ENCODE peak calls at places on chromosome 7, in ten cellular contexts. U is upper lobe of right lung, T is A549, Q is cardiac muscle cell, X is transverse colon, R is mesenchymal stem cell, F is neuronal stem cell, V is tibial artery, D is LNCaP clone FGC, I is AG04450. M is an unnamed sample.

GRCh38 chr7:92631067-92631829 is 41.1 kb upstream of the FAM133B start:
- DNase-seq in T (no peak), X (no peak), U (no peak), I (no peak), V (no peak), Q (no peak), F (no peak), D (no peak), R (no peak), M (no peak)

GRCh38 chr7:121301441-121302213 is 27.2 kb upstream of the WNT16 start:
- DNase-seq in D (no peak), V (no peak), Q (no peak), R (no peak), T (no peak), F (no peak), U (no peak), X (no peak), I (no peak), M (no peak)

GRCh38 chr7:21618706-21619105 is 75.9 kb downstream of the DNAH11 start:
- DNase-seq in Q (no peak), X (no peak), U (no peak), F (no peak), V (no peak), D (no peak), T (no peak), I (no peak), R (no peak), M (no peak)

GRCh38 chr7:135188298-135188984 is 17.9 kb upstream of the CYREN start:
- DNase-seq in X (no peak), Q (no peak), I (no peak), V (no peak), T (no peak), U (no peak), R (no peak), F (no peak), D (no peak), M (no peak)

GRCh38 chr7:149471289-149471953 is 10.6 kb upstream of the ZNF777 start:
- DNase-seq in X (no peak), Q (no peak), I (no peak), F (no peak), R (no peak), V (no peak), T (no peak), U (no peak), D (no peak), M (no peak)

GRCh38 chr7:137151056-137151731 is 192.3 kb downstream of the PTN start:
- DNase-seq in R (peak), U (no peak), D (peak), F (no peak), V (no peak), X (no peak), T (no peak), Q (peak), I (no peak), M (peak)

GRCh38 chr7:40097728-40098127 is 36.7 kb downstream of the MPLKIP start:
- DNase-seq in D (no peak), I (no peak), X (no peak), T (no peak), R (no peak), F (no peak), V (no peak), Q (no peak), U (no peak), M (no peak)

GRCh38 chr7:149686001-149686400 is 87.4 kb downstream of the ZNF467 start:
- DNase-seq in D (no peak), F (no peak), R (no peak), T (no peak), Q (peak), U (no peak), V (no peak), X (no peak), I (no peak), M (no peak)

GRCh38 chr7:27124096-27124978 is 6.2 kb downstream of the HOXA4 start:
- DNase-seq in F (no peak), D (no peak), X (peak), V (no peak), I (peak), T (no peak), R (peak), U (no peak), Q (no peak), M (no peak)

DNA sequence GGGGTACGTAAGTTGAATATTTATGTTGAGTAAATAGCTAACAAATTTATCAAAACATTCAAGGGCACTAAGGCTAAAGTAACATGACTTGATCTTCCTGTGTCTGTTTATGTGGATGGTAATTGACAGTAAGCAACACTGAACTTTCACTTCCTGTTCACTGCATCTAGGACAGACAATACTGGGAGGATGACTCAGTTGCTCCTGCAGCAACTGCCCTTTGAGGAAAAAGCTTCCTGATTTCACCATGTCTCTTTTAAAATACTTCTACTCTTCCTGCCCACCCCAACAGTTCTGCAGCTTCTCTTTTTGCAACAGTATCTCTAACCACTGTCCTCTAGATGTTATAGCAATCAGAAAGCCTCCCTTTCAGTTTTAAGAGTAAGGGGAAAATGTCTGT is 76.6 kb upstream of the HGF start:
- DNase-seq in Q (peak), D (no peak), U (no peak), I (peak), X (no peak), T (no peak), V (peak), F (no peak), R (peak), M (peak)
- H3K4me3 ChIP-seq in Q (no peak), D (no peak), U (peak), I (no peak), X (no peak), T (no peak), V (no peak), F (no peak), R (peak), M (no peak)

DNA sequence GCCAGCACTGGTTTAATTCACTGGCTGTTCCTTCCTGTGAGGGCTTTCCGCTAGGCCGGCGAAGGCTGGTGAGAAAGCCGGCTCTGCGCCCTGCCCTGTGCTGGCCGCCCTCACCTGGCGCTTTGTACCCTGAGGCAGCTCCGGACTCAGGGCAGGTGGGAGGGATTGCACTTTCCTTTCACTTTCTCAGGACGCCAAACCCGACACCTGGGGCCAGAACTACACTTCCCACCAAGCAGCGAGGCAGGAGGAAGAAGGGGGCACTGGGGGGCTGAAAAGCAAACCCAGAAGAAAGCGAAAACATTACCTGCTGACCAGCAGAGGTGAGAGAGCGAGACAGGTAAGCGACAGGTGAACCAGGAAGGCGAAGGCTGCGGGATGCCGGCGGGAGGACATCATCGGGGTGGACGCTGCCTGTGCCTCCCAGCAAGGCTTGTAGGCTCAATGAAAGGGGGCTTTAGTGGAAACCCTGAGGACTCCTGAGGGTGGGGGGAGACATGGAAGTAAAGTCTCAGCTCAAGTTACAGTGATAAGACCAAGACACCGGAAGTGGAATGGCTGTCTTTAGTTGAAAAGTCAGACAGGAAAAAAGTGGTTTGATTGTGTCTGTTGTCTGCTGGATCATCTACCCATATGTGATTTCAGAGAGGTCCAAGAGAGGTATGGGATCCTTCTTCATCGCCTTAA is at the start of gene RAB19:
- DNase-seq in V (no peak), Q (no peak), R (no peak), F (no peak), U (peak), T (no peak), D (peak), X (peak), I (no peak), M (no peak)
- H3K4me3 ChIP-seq in V (peak), Q (peak), R (peak), F (peak), U (peak), T (no peak), D (peak), X (no peak), I (peak), M (peak)

GRCh38 chr7:70694357-70694908 is 437.5 kb upstream of the GALNT17 start:
- DNase-seq in U (peak), X (peak), I (no peak), T (no peak), V (no peak), F (peak), D (no peak), R (peak), Q (peak), M (no peak)

GRCh38 chr7:70694909-70695803 is 436.8 kb upstream of the GALNT17 start:
- DNase-seq in R (peak), U (peak), T (no peak), V (peak), I (no peak), X (peak), D (no peak), F (peak), Q (peak), M (no peak)

GRCh38 chr7:70695804-70696104 is 436.2 kb upstream of the GALNT17 start:
- DNase-seq in X (no peak), F (no peak), T (no peak), D (no peak), Q (no peak), V (no peak), R (no peak), I (no peak), U (no peak), M (no peak)

GRCh38 chr7:70698219-70698832 is 433.6 kb upstream of the GALNT17 start:
- DNase-seq in X (no peak), U (no peak), D (peak), F (peak), R (peak), Q (peak), I (no peak), T (peak), V (no peak), M (no peak)

GRCh38 chr7:70696139-70696782 is 435.7 kb upstream of the GALNT17 start:
- DNase-seq in Q (no peak), D (no peak), I (no peak), F (peak), V (no peak), R (peak), X (no peak), U (no peak), T (no peak), M (no peak)
- H3K4me3 ChIP-seq in Q (peak), D (no peak), I (peak), F (peak), V (peak), R (peak), X (no peak), U (peak), T (no peak), M (peak)

GRCh38 chr7:151115121-151115835 is 29.0 kb downstream of the AGAP3 start:
- DNase-seq in F (no peak), X (no peak), V (no peak), U (no peak), T (no peak), I (no peak), Q (peak), D (no peak), R (peak), M (no peak)

GRCh38 chr7:151114151-151115090 is 28.1 kb downstream of the AGAP3 start:
- DNase-seq in R (no peak), D (no peak), T (no peak), I (no peak), Q (peak), V (no peak), U (peak), F (no peak), X (peak), M (no peak)

GRCh38 chr7:151110941-151111645 is 24.8 kb downstream of the AGAP3 start:
- DNase-seq in Q (peak), R (peak), U (peak), F (peak), I (no peak), X (peak), V (peak), D (no peak), T (peak), M (no peak)

GRCh38 chr7:151115836-151116418 is 29.7 kb downstream of the AGAP3 start:
- DNase-seq in Q (no peak), F (no peak), D (peak), V (no peak), U (peak), X (peak), T (no peak), R (peak), I (no peak), M (no peak)

GRCh38 chr7:151113344-151114150 is 27.3 kb downstream of the AGAP3 start:
- DNase-seq in V (no peak), D (peak), Q (peak), X (no peak), F (peak), T (peak), R (peak), U (no peak), I (peak), M (no peak)
- H3K4me3 ChIP-seq in V (no peak), D (peak), Q (peak), X (no peak), F (no peak), T (no peak), R (no peak), U (peak), I (peak), M (no peak)

DNA sequence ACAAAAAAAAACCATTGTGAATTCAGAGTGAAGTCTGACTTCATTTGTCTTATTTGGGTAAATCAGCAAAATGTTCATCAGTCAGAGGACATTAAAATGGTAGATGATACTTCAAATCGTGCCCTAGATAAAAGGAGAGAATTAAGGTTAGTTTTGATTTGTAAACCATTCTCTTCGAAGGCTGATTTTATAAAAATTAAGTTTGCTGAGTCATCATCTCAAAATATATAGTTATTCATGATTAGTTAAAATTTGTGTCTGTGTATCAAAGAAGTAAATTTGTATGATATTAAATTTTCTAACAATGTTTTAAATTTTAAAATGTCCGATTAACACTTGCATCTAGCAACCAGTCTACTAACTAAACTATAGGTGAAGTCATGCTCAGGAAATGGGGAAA is 35.3 kb downstream of the MET start:
- DNase-seq in Q (no peak), T (no peak), F (no peak), D (no peak), X (no peak), U (no peak), I (no peak), V (no peak), R (no peak), M (no peak)
- H3K4me3 ChIP-seq in Q (no peak), T (peak), F (no peak), D (no peak), X (no peak), U (no peak), I (no peak), V (no peak), R (no peak), M (no peak)

GRCh38 chr7:117675519-117676137 is 195.8 kb downstream of the CFTR start:
- DNase-seq in R (peak), X (no peak), U (no peak), D (no peak), T (no peak), I (no peak), V (no peak), Q (no peak), F (no peak), M (no peak)

GRCh38 chr7:117674617-117675016 is 194.8 kb downstream of the CFTR start:
- DNase-seq in R (no peak), I (no peak), Q (no peak), X (no peak), T (no peak), U (no peak), D (peak), F (no peak), V (no peak), M (no peak)

GRCh38 chr7:117673839-117674238 is 194.0 kb downstream of the CFTR start:
- DNase-seq in U (no peak), R (peak), Q (peak), T (peak), D (peak), I (no peak), F (no peak), X (no peak), V (no peak), M (no peak)

GRCh38 chr7:117672433-117672832 is 192.6 kb downstream of the CFTR start:
- DNase-seq in V (no peak), Q (no peak), I (no peak), D (peak), T (no peak), X (no peak), R (no peak), U (no peak), F (no peak), M (no peak)

GRCh38 chr7:117673367-117673766 is 193.5 kb downstream of the CFTR start:
- DNase-seq in V (no peak), R (peak), Q (peak), I (no peak), D (no peak), U (peak), F (peak), T (no peak), X (peak), M (no peak)
- H3K4me3 ChIP-seq in V (no peak), R (no peak), Q (no peak), I (no peak), D (no peak), U (no peak), F (peak), T (no peak), X (no peak), M (no peak)

DNA sequence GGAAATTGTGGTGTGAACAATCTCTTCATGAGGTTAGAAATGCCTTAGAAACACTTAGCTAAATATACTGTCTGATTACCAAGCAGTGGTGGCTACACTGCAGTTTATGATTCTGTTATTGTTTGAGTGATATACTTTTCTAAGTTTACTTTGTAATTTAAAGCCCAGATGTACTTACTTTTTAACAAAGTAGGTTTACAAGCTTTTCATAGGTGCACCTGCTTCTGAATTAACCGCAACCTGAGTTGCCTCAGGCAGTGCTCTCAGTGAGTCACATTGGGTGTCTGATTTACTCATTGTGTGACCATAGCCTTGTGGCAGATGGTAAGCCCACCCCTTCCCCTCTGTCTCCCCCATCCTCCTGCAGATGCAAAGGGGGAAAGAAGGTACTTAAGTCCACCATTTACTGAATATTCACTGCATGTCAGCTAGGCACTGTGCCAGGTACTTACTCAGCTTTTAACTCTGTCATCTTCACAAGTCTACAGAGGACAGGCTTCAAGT is 9.0 kb downstream of the MTURN start:
- DNase-seq in F (no peak), T (no peak), X (no peak), I (no peak), D (peak), V (no peak), U (no peak), R (no peak), Q (peak), M (no peak)
- H3K4me3 ChIP-seq in F (no peak), T (no peak), X (no peak), I (no peak), D (no peak), V (no peak), U (no peak), R (no peak), Q (no peak), M (no peak)

GRCh38 chr7:132437730-132438129 is 138.5 kb downstream of the PLXNA4 start:
- DNase-seq in I (no peak), U (no peak), F (no peak), T (no peak), X (no peak), Q (no peak), R (peak), V (no peak), D (no peak), M (no peak)
- H3K4me3 ChIP-seq in I (no peak), U (no peak), F (no peak), T (no peak), X (no peak), Q (no peak), R (no peak), V (no peak), D (no peak), M (no peak)

DNA sequence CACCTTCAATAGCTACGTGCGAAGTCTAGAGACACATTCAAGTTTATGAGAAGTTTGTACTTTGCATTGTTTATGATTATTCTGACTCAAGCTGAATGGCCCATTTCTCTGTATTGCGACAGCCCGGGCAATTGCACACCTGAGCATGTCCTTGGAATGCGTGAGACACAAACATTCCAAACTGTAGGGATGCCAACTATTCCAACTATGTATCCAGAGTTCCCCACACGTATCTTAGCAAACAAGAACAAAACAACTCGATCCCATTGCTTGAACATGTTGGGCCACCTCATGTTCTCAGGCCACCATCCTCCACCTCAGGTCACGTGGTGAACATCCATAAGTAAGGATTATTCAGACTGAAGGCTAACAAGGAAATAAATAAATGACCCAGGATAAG is 51.4 kb upstream of the EGFR start:
- DNase-seq in Q (no peak), R (no peak), T (peak), D (no peak), U (no peak), I (peak), F (no peak), X (no peak), V (no peak), M (no peak)
- H3K4me3 ChIP-seq in Q (no peak), R (no peak), T (no peak), D (no peak), U (no peak), I (no peak), F (no peak), X (no peak), V (no peak), M (no peak)